ENCODE peak calls at places on chromosome 18, in six cellular contexts. X, O, C, B, Q and V are unnamed samples.

GRCh38 chr18:12293831-12294230 is 14.2 kb upstream of the TUBB6 start:
- DNase-seq in B (no peak), O (no peak), X (no peak), Q (no peak), C (no peak), V (no peak)

GRCh38 chr18:14100503-14101286 is 31.5 kb downstream of the ZNF519 start:
- DNase-seq in B (no peak), X (no peak), C (no peak), Q (no peak), O (no peak), V (no peak)

GRCh38 chr18:12278765-12279682 is 24.9 kb downstream of the CIDEA start:
- DNase-seq in Q (peak), O (peak), X (peak), C (peak), B (peak), V (peak)

GRCh38 chr18:11859903-11860407 is 8.7 kb downstream of the CHMP1B start:
- DNase-seq in Q (peak), C (no peak), B (no peak), X (no peak), O (peak), V (no peak)

GRCh38 chr18:26919656-26920055 is 54.1 kb upstream of the AQP4 start:
- DNase-seq in X (no peak), O (no peak), Q (peak), B (no peak), C (no peak), V (no peak)

GRCh38 chr18:31497711-31498449 is at the start of gene DSG2:
- DNase-seq in C (peak), X (peak), B (no peak), Q (peak), O (no peak), V (peak)

GRCh38 chr18:31230495-31230894 is 67.8 kb upstream of the DSC1 start:
- DNase-seq in X (no peak), B (no peak), C (no peak), O (peak), Q (peak), V (no peak)

GRCh38 chr18:45254683-45255082 is 360.6 kb upstream of the SLC14A2 start:
- DNase-seq in X (no peak), Q (peak), B (peak), C (no peak), O (no peak), V (no peak)

GRCh38 chr18:3425030-3425429 is 24.9 kb upstream of the TGIF1 start:
- DNase-seq in B (no peak), C (no peak), O (no peak), X (no peak), Q (no peak), V (no peak)

GRCh38 chr18:495452-495851 is 5.0 kb downstream of the COLEC12 start:
- DNase-seq in Q (no peak), O (no peak), X (no peak), B (no peak), C (no peak), V (no peak)

GRCh38 chr18:6256521-6256920 is 158.2 kb downstream of the L3MBTL4 start:
- DNase-seq in O (no peak), B (no peak), C (no peak), X (no peak), Q (no peak), V (no peak)

GRCh38 chr18:35816003-35816402 is 156.5 kb upstream of the RMP24 start:
- DNase-seq in C (no peak), O (no peak), Q (no peak), X (no peak), B (no peak), V (no peak)

GRCh38 chr18:6994719-6995430 is 122.7 kb downstream of the LAMA1 start:
- DNase-seq in C (no peak), X (no peak), O (no peak), B (no peak), Q (no peak), V (no peak)

GRCh38 chr18:8188196-8188595 is 421.0 kb upstream of the RAB12 start:
- DNase-seq in B (no peak), Q (peak), C (no peak), O (peak), X (no peak), V (no peak)

GRCh38 chr18:3008546-3008945 is 4.4 kb downstream of the LPIN2 start:
- DNase-seq in B (no peak), X (no peak), O (peak), C (no peak), Q (peak), V (no peak)

GRCh38 chr18:77073336-77074093 is 59.1 kb downstream of the MBP start:
- DNase-seq in X (no peak), Q (no peak), B (no peak), O (no peak), C (no peak), V (no peak)

GRCh38 chr18:54075681-54076080 is 148.8 kb downstream of the MBD2 start:
- DNase-seq in B (no peak), Q (no peak), O (no peak), X (no peak), C (no peak), V (no peak)

GRCh38 chr18:13313006-13313661 is 94.6 kb downstream of the LDLRAD4 start:
- DNase-seq in B (no peak), C (no peak), O (no peak), X (no peak), Q (no peak), V (no peak)

GRCh38 chr18:24009651-24010333 is 4.8 kb upstream of the TTC39C start:
- DNase-seq in Q (no peak), B (no peak), X (no peak), C (no peak), O (no peak), V (no peak)

GRCh38 chr18:76495435-76496199 is 575 bp upstream of the ZNF516 start:
- DNase-seq in O (peak), B (no peak), C (peak), X (peak), Q (peak), V (peak)

GRCh38 chr18:56756971-56757370 is 105.8 kb downstream of the WDR7 start:
- DNase-seq in C (no peak), O (no peak), Q (peak), X (no peak), B (no peak), V (peak)

GRCh38 chr18:75036941-75037516 is 171.9 kb downstream of the PTGR3 start:
- DNase-seq in O (peak), B (no peak), Q (peak), C (no peak), X (no peak), V (no peak)

GRCh38 chr18:678482-679182 is 21.2 kb downstream of the TYMS start:
- DNase-seq in Q (no peak), O (no peak), X (peak), B (no peak), C (no peak), V (no peak)

GRCh38 chr18:20988726-20989125 is 122.9 kb downstream of the ROCK1 start:
- DNase-seq in X (no peak), Q (no peak), O (no peak), B (no peak), C (no peak), V (no peak)

GRCh38 chr18:75198046-75198445 is 10.9 kb downstream of the PTGR3 start:
- DNase-seq in B (no peak), O (peak), X (no peak), Q (peak), C (no peak), V (no peak)

GRCh38 chr18:54776282-54776977 is 51.8 kb upstream of the RAB27B start:
- DNase-seq in B (no peak), O (peak), C (no peak), X (no peak), Q (peak), V (no peak)

GRCh38 chr18:32919799-32920198 is 147.0 kb upstream of the KLHL14 start:
- DNase-seq in C (no peak), B (no peak), X (peak), O (no peak), Q (no peak), V (peak)

GRCh38 chr18:33900638-33901037 is 322.6 kb downstream of the ASXL3 start:
- DNase-seq in O (no peak), C (no peak), B (no peak), X (no peak), Q (no peak), V (no peak)

GRCh38 chr18:29849145-29849544 is 1193.4 kb downstream of the DSC3 start:
- DNase-seq in X (no peak), O (no peak), B (no peak), C (no peak), Q (no peak), V (no peak)

GRCh38 chr18:54626779-54627178 is 35.7 kb downstream of the DYNAP start:
- DNase-seq in X (no peak), O (no peak), B (no peak), C (no peak), Q (no peak), V (no peak)

GRCh38 chr18:3983351-3983969 is 471.6 kb downstream of the DLGAP1 start:
- DNase-seq in B (no peak), Q (peak), X (no peak), C (no peak), O (peak), V (no peak)

GRCh38 chr18:34661464-34662087 is 48.5 kb upstream of the DTNA start:
- DNase-seq in B (no peak), C (no peak), O (peak), X (no peak), Q (peak), V (no peak)

GRCh38 chr18:64103979-64104378 is 44.9 kb downstream of the LINC00305 start:
- DNase-seq in X (peak), O (no peak), B (no peak), Q (no peak), C (no peak), V (peak)
- TF ChIP-seq CTCF in X (peak), O (no peak), B (no peak), Q (no peak), C (peak), V (peak)

GRCh38 chr18:37502036-37502435 is 63.6 kb downstream of the CELF4 start:
- DNase-seq in O (no peak), C (no peak), X (no peak), Q (peak), B (no peak), V (no peak)
- TF ChIP-seq CTCF in O (no peak), C (no peak), X (no peak), Q (no peak), B (no peak), V (no peak)

DNA sequence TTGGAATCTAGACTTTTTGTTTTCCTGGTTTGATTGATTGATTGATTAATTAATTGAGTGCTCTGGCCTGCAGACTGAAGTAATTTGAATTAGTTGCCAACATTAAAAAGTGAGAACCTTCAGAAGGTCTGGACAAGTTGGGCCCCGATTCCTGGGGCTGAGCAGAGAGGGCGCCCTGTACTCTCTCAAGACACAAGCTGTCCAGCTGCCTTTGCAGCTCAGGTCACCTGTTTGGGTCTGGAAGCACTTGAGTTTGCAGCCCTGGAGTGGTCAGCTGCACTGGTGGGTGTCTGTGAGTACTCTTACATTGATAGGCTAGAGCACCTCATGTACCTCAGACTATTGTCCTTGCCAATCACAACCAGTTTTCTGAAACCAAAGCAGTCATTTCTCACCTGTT is 22.7 kb upstream of the CELF4 start:
- DNase-seq in C (no peak), Q (no peak), B (no peak), O (no peak), X (no peak), V (no peak)
- TF ChIP-seq CTCF in C (no peak), Q (no peak), B (no peak), O (no peak), X (no peak), V (no peak)

GRCh38 chr18:48316177-48316576 is 93.0 kb downstream of the ZBTB7C start:
- DNase-seq in B (no peak), Q (no peak), C (no peak), X (no peak), O (no peak), V (no peak)

GRCh38 chr18:48320639-48320945 is 88.6 kb downstream of the ZBTB7C start:
- DNase-seq in X (no peak), B (no peak), O (no peak), C (no peak), Q (no peak), V (peak)

GRCh38 chr18:48318481-48318880 is 90.7 kb downstream of the ZBTB7C start:
- DNase-seq in Q (no peak), C (no peak), X (peak), O (no peak), B (no peak), V (no peak)

GRCh38 chr18:48319796-48320638 is 89.2 kb downstream of the ZBTB7C start:
- DNase-seq in X (no peak), B (no peak), C (no peak), Q (peak), O (peak), V (no peak)

GRCh38 chr18:48317781-48318381 is 91.3 kb downstream of the ZBTB7C start:
- DNase-seq in Q (no peak), O (no peak), X (no peak), C (no peak), B (no peak), V (no peak)
- TF ChIP-seq CTCF in Q (no peak), O (no peak), X (no peak), C (peak), B (no peak), V (peak)

GRCh38 chr18:58407649-58408407 is 221.1 kb downstream of the ALPK2 start:
- DNase-seq in Q (no peak), O (no peak), B (no peak), C (no peak), X (no peak), V (no peak)
- TF ChIP-seq CTCF in Q (no peak), O (no peak), B (no peak), C (peak), X (no peak), V (no peak)

DNA sequence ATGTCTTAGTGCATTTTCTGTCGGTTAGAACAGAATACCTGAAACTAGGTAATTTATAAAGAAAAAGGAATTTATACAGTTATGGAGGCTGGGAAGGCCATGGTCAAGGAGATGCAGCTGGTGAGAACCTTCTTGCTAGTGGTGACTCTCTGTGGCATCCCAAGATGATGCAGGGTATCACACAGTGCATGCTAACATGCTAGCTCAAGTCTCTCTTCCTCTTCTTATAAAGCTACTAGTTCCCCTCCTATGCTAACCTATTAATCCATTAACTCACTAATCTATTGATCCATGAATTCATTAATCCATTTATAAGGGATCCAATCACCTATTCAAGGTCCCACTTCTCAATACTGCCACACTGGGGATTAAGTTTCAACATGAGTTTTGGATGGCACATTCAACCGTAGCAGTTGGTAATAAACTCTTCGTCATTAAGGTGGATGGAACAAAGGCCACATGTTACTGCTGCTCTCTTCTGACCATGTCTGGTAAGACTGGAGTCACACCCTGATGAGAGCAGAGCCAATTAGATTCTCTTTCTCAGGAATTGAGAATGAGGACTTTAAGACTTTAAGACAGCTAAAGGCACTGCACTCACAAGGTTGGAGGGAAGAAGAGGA is 211.6 kb upstream of the SMAD7 start:
- DNase-seq in B (no peak), X (no peak), O (no peak), Q (no peak), C (no peak), V (no peak)
- TF ChIP-seq CTCF in B (no peak), X (no peak), O (no peak), Q (no peak), C (no peak), V (no peak)

GRCh38 chr18:60675801-60676200 is 303.2 kb upstream of the MC4R start:
- DNase-seq in B (no peak), C (no peak), Q (no peak), O (no peak), X (no peak), V (no peak)

GRCh38 chr18:60671022-60671421 is 298.4 kb upstream of the MC4R start:
- DNase-seq in C (no peak), X (no peak), B (no peak), Q (no peak), O (no peak), V (no peak)

DNA sequence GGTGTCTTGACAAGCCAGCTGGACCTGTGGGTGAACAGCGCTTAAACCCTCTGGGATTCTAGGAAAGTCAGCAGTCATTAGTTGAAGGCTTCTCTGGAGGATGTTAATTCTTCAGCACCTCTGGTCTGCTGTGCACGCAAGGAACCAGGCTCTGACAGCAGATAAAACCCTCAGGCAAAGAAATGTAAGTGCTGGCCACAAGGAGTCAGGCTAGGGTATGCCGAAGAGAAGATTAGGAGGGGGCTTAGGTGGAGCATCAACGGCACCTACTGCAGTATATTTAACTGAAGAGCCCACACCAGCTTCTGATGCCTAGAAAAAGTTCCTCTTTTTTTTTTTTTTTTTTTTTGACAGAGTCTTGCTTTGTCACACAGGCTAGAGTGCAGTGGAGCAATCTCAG is 304.2 kb upstream of the MC4R start:
- DNase-seq in Q (no peak), B (no peak), C (no peak), O (no peak), X (peak), V (no peak)
- TF ChIP-seq CTCF in Q (no peak), B (no peak), C (peak), O (no peak), X (no peak), V (no peak)

GRCh38 chr18:48769006-48769646 is 181.6 kb downstream of the SMAD7 start:
- DNase-seq in X (no peak), Q (no peak), B (no peak), O (no peak), C (no peak), V (no peak)
- TF ChIP-seq CTCF in X (no peak), Q (no peak), B (no peak), O (no peak), C (no peak), V (no peak)